ENCODE peak calls at places on chromosome 16, in ten cellular contexts. One of them, this sample, is unnamed.

GRCh38 chr16:19705843-19706242 is 12.2 kb downstream of the KNOP1 start:
- DNase-seq in transverse colon: no peak
- DNase-seq in GM12878: no peak
- DNase-seq in SK-N-SH: no peak
- DNase-seq in sigmoid colon: peak
- DNase-seq in stomach: no peak
- DNase-seq in esophagus muscularis mucosa: no peak
- DNase-seq in upper lobe of left lung: no peak
- DNase-seq in HepG2: no peak
- DNase-seq in K562: no peak
- DNase-seq in this sample: no peak

GRCh38 chr16:80045944-80046660 is 445.6 kb upstream of the MAF start:
- DNase-seq in transverse colon: no peak
- DNase-seq in GM12878: no peak
- DNase-seq in SK-N-SH: no peak
- DNase-seq in sigmoid colon: no peak
- DNase-seq in stomach: no peak
- DNase-seq in esophagus muscularis mucosa: no peak
- DNase-seq in upper lobe of left lung: no peak
- DNase-seq in HepG2: no peak
- DNase-seq in K562: no peak
- DNase-seq in this sample: no peak

GRCh38 chr16:11576427-11577289 is 10.1 kb downstream of the LITAF start:
- DNase-seq in transverse colon: no peak
- DNase-seq in GM12878: peak
- DNase-seq in SK-N-SH: peak
- DNase-seq in sigmoid colon: no peak
- DNase-seq in stomach: no peak
- DNase-seq in esophagus muscularis mucosa: no peak
- DNase-seq in upper lobe of left lung: peak
- DNase-seq in HepG2: peak
- DNase-seq in K562: no peak
- DNase-seq in this sample: no peak

GRCh38 chr16:17026600-17027242 is 444.0 kb downstream of the XYLT1 start:
- DNase-seq in transverse colon: peak
- DNase-seq in GM12878: peak
- DNase-seq in SK-N-SH: no peak
- DNase-seq in sigmoid colon: no peak
- DNase-seq in stomach: no peak
- DNase-seq in esophagus muscularis mucosa: no peak
- DNase-seq in upper lobe of left lung: no peak
- DNase-seq in HepG2: no peak
- DNase-seq in K562: no peak
- DNase-seq in this sample: no peak

GRCh38 chr16:3149630-3150345 is 15.0 kb downstream of the ZNF213 start:
- DNase-seq in transverse colon: peak
- DNase-seq in GM12878: no peak
- DNase-seq in SK-N-SH: peak
- DNase-seq in sigmoid colon: peak
- DNase-seq in stomach: peak
- DNase-seq in esophagus muscularis mucosa: no peak
- DNase-seq in upper lobe of left lung: peak
- DNase-seq in HepG2: no peak
- DNase-seq in K562: peak
- DNase-seq in this sample: peak

GRCh38 chr16:77450790-77451487 is 16.1 kb upstream of the ADAMTS18 start:
- DNase-seq in transverse colon: no peak
- DNase-seq in GM12878: no peak
- DNase-seq in SK-N-SH: no peak
- DNase-seq in sigmoid colon: no peak
- DNase-seq in stomach: no peak
- DNase-seq in esophagus muscularis mucosa: peak
- DNase-seq in upper lobe of left lung: no peak
- DNase-seq in HepG2: no peak
- DNase-seq in K562: no peak
- DNase-seq in this sample: no peak

GRCh38 chr16:80627108-80627507 is 86.3 kb downstream of the DYNLRB2 start:
- DNase-seq in transverse colon: no peak
- DNase-seq in GM12878: no peak
- DNase-seq in SK-N-SH: no peak
- DNase-seq in sigmoid colon: no peak
- DNase-seq in stomach: no peak
- DNase-seq in esophagus muscularis mucosa: no peak
- DNase-seq in upper lobe of left lung: no peak
- DNase-seq in HepG2: no peak
- DNase-seq in K562: no peak
- DNase-seq in this sample: no peak

GRCh38 chr16:55370762-55371482 is 46.9 kb downstream of the IRX6 start:
- DNase-seq in transverse colon: peak
- DNase-seq in GM12878: no peak
- DNase-seq in SK-N-SH: peak
- DNase-seq in sigmoid colon: peak
- DNase-seq in stomach: peak
- DNase-seq in esophagus muscularis mucosa: no peak
- DNase-seq in upper lobe of left lung: peak
- DNase-seq in HepG2: peak
- DNase-seq in K562: peak
- DNase-seq in this sample: peak

GRCh38 chr16:63617047-63617989 is 1504.5 kb downstream of the CDH11 start:
- DNase-seq in transverse colon: no peak
- DNase-seq in GM12878: no peak
- DNase-seq in SK-N-SH: peak
- DNase-seq in sigmoid colon: no peak
- DNase-seq in stomach: no peak
- DNase-seq in esophagus muscularis mucosa: no peak
- DNase-seq in upper lobe of left lung: no peak
- DNase-seq in HepG2: no peak
- DNase-seq in K562: no peak
- DNase-seq in this sample: no peak

GRCh38 chr16:83113317-83113716 is 486.5 kb downstream of the CDH13 start:
- DNase-seq in transverse colon: no peak
- DNase-seq in GM12878: no peak
- DNase-seq in SK-N-SH: peak
- DNase-seq in sigmoid colon: no peak
- DNase-seq in stomach: no peak
- DNase-seq in esophagus muscularis mucosa: no peak
- DNase-seq in upper lobe of left lung: peak
- DNase-seq in HepG2: peak
- DNase-seq in K562: no peak
- DNase-seq in this sample: no peak

GRCh38 chr16:12602811-12603698 is 200.6 kb downstream of the CPPED1 start:
- DNase-seq in transverse colon: no peak
- DNase-seq in GM12878: no peak
- DNase-seq in SK-N-SH: no peak
- DNase-seq in sigmoid colon: peak
- DNase-seq in stomach: no peak
- DNase-seq in esophagus muscularis mucosa: no peak
- DNase-seq in upper lobe of left lung: no peak
- DNase-seq in HepG2: no peak
- DNase-seq in K562: no peak
- DNase-seq in this sample: no peak

GRCh38 chr16:48353565-48354163 is 31.5 kb downstream of the SIAH1 start:
- DNase-seq in transverse colon: peak
- DNase-seq in GM12878: peak
- DNase-seq in SK-N-SH: peak
- DNase-seq in sigmoid colon: peak
- DNase-seq in stomach: peak
- DNase-seq in esophagus muscularis mucosa: no peak
- DNase-seq in upper lobe of left lung: peak
- DNase-seq in HepG2: peak
- DNase-seq in K562: peak
- DNase-seq in this sample: no peak

GRCh38 chr16:65904361-65904760 is 462.1 kb upstream of the CDH5 start:
- DNase-seq in transverse colon: no peak
- DNase-seq in GM12878: no peak
- DNase-seq in SK-N-SH: no peak
- DNase-seq in sigmoid colon: no peak
- DNase-seq in stomach: no peak
- DNase-seq in esophagus muscularis mucosa: peak
- DNase-seq in upper lobe of left lung: no peak
- DNase-seq in HepG2: no peak
- DNase-seq in K562: no peak
- DNase-seq in this sample: no peak

GRCh38 chr16:65905326-65905725 is 461.2 kb upstream of the CDH5 start:
- DNase-seq in transverse colon: no peak
- DNase-seq in GM12878: no peak
- DNase-seq in SK-N-SH: no peak
- DNase-seq in sigmoid colon: no peak
- DNase-seq in stomach: no peak
- DNase-seq in esophagus muscularis mucosa: peak
- DNase-seq in upper lobe of left lung: no peak
- DNase-seq in HepG2: no peak
- DNase-seq in K562: no peak
- DNase-seq in this sample: no peak

GRCh38 chr16:65908568-65908967 is 457.9 kb upstream of the CDH5 start:
- DNase-seq in transverse colon: no peak
- DNase-seq in GM12878: no peak
- DNase-seq in SK-N-SH: peak
- DNase-seq in sigmoid colon: no peak
- DNase-seq in stomach: no peak
- DNase-seq in esophagus muscularis mucosa: peak
- DNase-seq in upper lobe of left lung: no peak
- DNase-seq in HepG2: no peak
- DNase-seq in K562: no peak
- DNase-seq in this sample: no peak

GRCh38 chr16:65909310-65910050 is 457.0 kb upstream of the CDH5 start:
- DNase-seq in transverse colon: no peak
- DNase-seq in GM12878: no peak
- DNase-seq in SK-N-SH: no peak
- DNase-seq in sigmoid colon: no peak
- DNase-seq in stomach: no peak
- DNase-seq in esophagus muscularis mucosa: peak
- DNase-seq in upper lobe of left lung: peak
- DNase-seq in HepG2: peak
- DNase-seq in K562: no peak
- DNase-seq in this sample: no peak

GRCh38 chr16:65910291-65910690 is 456.2 kb upstream of the CDH5 start:
- DNase-seq in transverse colon: no peak
- DNase-seq in GM12878: no peak
- DNase-seq in SK-N-SH: no peak
- DNase-seq in sigmoid colon: no peak
- DNase-seq in stomach: no peak
- DNase-seq in esophagus muscularis mucosa: peak
- DNase-seq in upper lobe of left lung: no peak
- DNase-seq in HepG2: no peak
- DNase-seq in K562: no peak
- DNase-seq in this sample: no peak
- TF ChIP-seq POLR2AphosphoS5 in transverse colon: no peak
- TF ChIP-seq POLR2AphosphoS5 in GM12878: no peak
- TF ChIP-seq POLR2AphosphoS5 in SK-N-SH: no peak
- TF ChIP-seq POLR2AphosphoS5 in sigmoid colon: no peak
- TF ChIP-seq POLR2AphosphoS5 in stomach: no peak
- TF ChIP-seq POLR2AphosphoS5 in esophagus muscularis mucosa: no peak
- TF ChIP-seq POLR2AphosphoS5 in upper lobe of left lung: no peak
- TF ChIP-seq POLR2AphosphoS5 in HepG2: no peak
- TF ChIP-seq POLR2AphosphoS5 in K562: no peak
- TF ChIP-seq POLR2AphosphoS5 in this sample: no peak

GRCh38 chr16:51175081-51175480 is 24.0 kb upstream of the SALL1 start:
- DNase-seq in transverse colon: no peak
- DNase-seq in GM12878: no peak
- DNase-seq in SK-N-SH: no peak
- DNase-seq in sigmoid colon: no peak
- DNase-seq in stomach: no peak
- DNase-seq in esophagus muscularis mucosa: no peak
- DNase-seq in upper lobe of left lung: no peak
- DNase-seq in HepG2: no peak
- DNase-seq in K562: no peak
- DNase-seq in this sample: no peak
- TF ChIP-seq EP300 in transverse colon: no peak
- TF ChIP-seq EP300 in GM12878: no peak
- TF ChIP-seq EP300 in SK-N-SH: no peak
- TF ChIP-seq EP300 in sigmoid colon: no peak
- TF ChIP-seq EP300 in stomach: no peak
- TF ChIP-seq EP300 in esophagus muscularis mucosa: no peak
- TF ChIP-seq EP300 in upper lobe of left lung: no peak
- TF ChIP-seq EP300 in HepG2: no peak
- TF ChIP-seq EP300 in K562: no peak
- TF ChIP-seq EP300 in this sample: no peak

GRCh38 chr16:89266521-89267134 is 49.1 kb downstream of the ZNF778 start:
- DNase-seq in transverse colon: no peak
- DNase-seq in GM12878: no peak
- DNase-seq in SK-N-SH: no peak
- DNase-seq in sigmoid colon: no peak
- DNase-seq in stomach: no peak
- DNase-seq in esophagus muscularis mucosa: no peak
- DNase-seq in upper lobe of left lung: no peak
- DNase-seq in HepG2: no peak
- DNase-seq in K562: no peak
- DNase-seq in this sample: no peak
- TF ChIP-seq POLR2AphosphoS5 in transverse colon: no peak
- TF ChIP-seq POLR2AphosphoS5 in GM12878: peak
- TF ChIP-seq POLR2AphosphoS5 in SK-N-SH: no peak
- TF ChIP-seq POLR2AphosphoS5 in sigmoid colon: no peak
- TF ChIP-seq POLR2AphosphoS5 in stomach: no peak
- TF ChIP-seq POLR2AphosphoS5 in esophagus muscularis mucosa: no peak
- TF ChIP-seq POLR2AphosphoS5 in upper lobe of left lung: no peak
- TF ChIP-seq POLR2AphosphoS5 in HepG2: no peak
- TF ChIP-seq POLR2AphosphoS5 in K562: no peak
- TF ChIP-seq POLR2AphosphoS5 in this sample: no peak

DNA sequence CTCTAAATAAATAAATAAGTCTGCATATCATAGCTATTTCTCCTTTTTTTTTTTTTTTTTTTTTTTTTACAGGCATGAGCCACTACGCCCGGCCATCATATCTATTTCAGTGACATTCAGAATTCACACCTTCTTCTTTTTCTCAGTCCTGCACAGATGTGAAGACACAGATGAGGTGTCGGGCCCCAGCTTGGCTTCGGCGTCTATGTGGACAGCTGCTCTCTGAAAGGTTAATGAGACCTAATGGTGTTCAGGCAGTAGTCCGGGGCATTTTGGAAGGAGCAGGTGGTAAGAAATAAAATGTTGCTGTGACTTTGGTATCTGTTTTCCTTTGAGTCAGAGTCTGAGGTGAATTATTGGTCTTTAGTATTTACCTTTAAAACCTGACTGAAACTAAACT is 23.6 kb downstream of the TANGO6 start:
- DNase-seq in transverse colon: no peak
- DNase-seq in GM12878: no peak
- DNase-seq in SK-N-SH: no peak
- DNase-seq in sigmoid colon: no peak
- DNase-seq in stomach: no peak
- DNase-seq in esophagus muscularis mucosa: no peak
- DNase-seq in upper lobe of left lung: no peak
- DNase-seq in HepG2: no peak
- DNase-seq in K562: no peak
- DNase-seq in this sample: no peak
- TF ChIP-seq EP300 in transverse colon: no peak
- TF ChIP-seq EP300 in GM12878: no peak
- TF ChIP-seq EP300 in SK-N-SH: no peak
- TF ChIP-seq EP300 in sigmoid colon: no peak
- TF ChIP-seq EP300 in stomach: no peak
- TF ChIP-seq EP300 in esophagus muscularis mucosa: no peak
- TF ChIP-seq EP300 in upper lobe of left lung: no peak
- TF ChIP-seq EP300 in HepG2: no peak
- TF ChIP-seq EP300 in K562: no peak
- TF ChIP-seq EP300 in this sample: no peak

DNA sequence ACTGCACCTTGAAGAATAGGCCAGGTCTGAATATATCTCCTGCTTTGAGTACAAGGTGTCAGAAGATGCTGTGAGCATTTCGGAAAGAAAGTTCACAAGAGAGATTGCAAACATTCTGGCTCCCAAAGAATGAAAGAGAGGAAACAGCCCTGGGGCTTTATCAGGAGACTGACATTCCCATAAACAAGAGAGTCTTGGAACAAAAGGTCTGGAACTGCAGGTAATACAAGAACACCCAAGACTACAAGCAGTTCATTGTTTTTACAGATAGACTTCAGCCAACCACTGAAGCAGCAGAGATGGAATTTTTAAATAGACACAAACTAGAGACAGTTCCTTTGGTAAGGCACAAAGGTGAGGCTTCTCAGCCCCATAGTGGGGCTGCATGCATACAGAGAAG is 14.4 kb downstream of the HSD17B2 start:
- DNase-seq in transverse colon: no peak
- DNase-seq in GM12878: no peak
- DNase-seq in SK-N-SH: no peak
- DNase-seq in sigmoid colon: no peak
- DNase-seq in stomach: no peak
- DNase-seq in esophagus muscularis mucosa: no peak
- DNase-seq in upper lobe of left lung: no peak
- DNase-seq in HepG2: no peak
- DNase-seq in K562: no peak
- DNase-seq in this sample: peak
- TF ChIP-seq POLR2AphosphoS5 in transverse colon: no peak
- TF ChIP-seq POLR2AphosphoS5 in GM12878: no peak
- TF ChIP-seq POLR2AphosphoS5 in SK-N-SH: no peak
- TF ChIP-seq POLR2AphosphoS5 in sigmoid colon: no peak
- TF ChIP-seq POLR2AphosphoS5 in stomach: no peak
- TF ChIP-seq POLR2AphosphoS5 in esophagus muscularis mucosa: no peak
- TF ChIP-seq POLR2AphosphoS5 in upper lobe of left lung: no peak
- TF ChIP-seq POLR2AphosphoS5 in HepG2: no peak
- TF ChIP-seq POLR2AphosphoS5 in K562: no peak
- TF ChIP-seq POLR2AphosphoS5 in this sample: no peak